ENCODE peak calls at places on chromosomes 11 and 22, in eight cellular contexts. J, D, Z, B, A, M, S and R are unnamed samples.

GRCh38 chr11:28366549-28367341 is 258.6 kb downstream of the METTL15 start:
- DNase-seq in M (no peak), D (peak), A (no peak), J (no peak), B (no peak), S (no peak), Z (peak), R (no peak)

GRCh38 chr22:46063861-46064235 is 86.5 kb upstream of the PPARA start:
- DNase-seq in S (peak), B (peak), M (no peak), A (peak), Z (no peak), D (peak), J (no peak), R (no peak)

GRCh38 chr22:38957046-38957770 is at the start of gene APOBEC3A:
- DNase-seq in A (no peak), S (peak), M (no peak), J (no peak), B (no peak), Z (no peak), D (no peak), R (no peak)

GRCh38 chr11:111302298-111302697 is 4.0 kb downstream of the POU2AF3 start:
- DNase-seq in B (no peak), A (no peak), M (no peak), Z (no peak), J (no peak), S (no peak), D (no peak), R (no peak)

GRCh38 chr11:120853435-120853834 is 170.5 kb upstream of the TBCEL start:
- DNase-seq in J (no peak), B (no peak), S (no peak), A (no peak), Z (no peak), D (no peak), M (no peak), R (no peak)

GRCh38 chr11:103633037-103633788 is 403.2 kb upstream of the DDI1 start:
- DNase-seq in S (no peak), D (peak), Z (no peak), B (no peak), A (no peak), J (peak), M (no peak), R (no peak)

GRCh38 chr22:37413546-37413945 is 13.7 kb downstream of the ELFN2 start:
- DNase-seq in J (no peak), B (no peak), D (no peak), S (no peak), Z (no peak), M (no peak), A (no peak), R (no peak)

GRCh38 chr11:125772834-125773505 is 5.7 kb downstream of the PATE2 start:
- DNase-seq in Z (peak), M (no peak), D (peak), B (no peak), A (no peak), S (no peak), J (no peak), R (no peak)

GRCh38 chr22:48555606-48556005 is 1272.1 kb downstream of the BRD1 start:
- DNase-seq in D (no peak), B (no peak), S (no peak), J (no peak), Z (no peak), M (no peak), A (no peak), R (no peak)

GRCh38 chr22:39253427-39254070 is 8.8 kb upstream of the PDGFB start:
- DNase-seq in D (peak), S (peak), J (peak), A (peak), M (peak), B (peak), Z (peak), R (peak)

GRCh38 chr22:41240377-41241132 is at the start of gene CHADL:
- DNase-seq in J (no peak), D (no peak), M (peak), B (no peak), A (peak), Z (no peak), S (no peak), R (no peak)

GRCh38 chr11:110349109-110349996 is 52.9 kb upstream of the RDX start:
- DNase-seq in S (no peak), B (no peak), M (no peak), J (no peak), A (no peak), D (no peak), Z (no peak), R (no peak)

GRCh38 chr22:35552186-35552842 is 11.7 kb downstream of the RASD2 start:
- DNase-seq in Z (peak), B (no peak), S (no peak), D (peak), J (no peak), A (peak), M (peak), R (no peak)

GRCh38 chr22:38203855-38204497 is 2.2 kb downstream of the MAFF start:
- DNase-seq in B (no peak), A (no peak), D (peak), S (no peak), M (no peak), J (peak), Z (peak), R (no peak)

GRCh38 chr11:8799273-8799672 is 111.7 kb upstream of the AKIP1 start:
- DNase-seq in J (no peak), S (no peak), A (no peak), M (no peak), D (no peak), B (no peak), Z (no peak), R (no peak)

GRCh38 chr22:19525116-19525660 is 978 bp upstream of the CLDN5 start:
- DNase-seq in M (no peak), Z (no peak), S (no peak), J (no peak), B (no peak), A (no peak), D (no peak), R (no peak)

GRCh38 chr11:17598700-17599459 is 51.8 kb downstream of the OTOG start:
- DNase-seq in Z (peak), M (peak), A (peak), J (peak), B (peak), D (peak), S (peak), R (no peak)

GRCh38 chr11:7548659-7549283 is 35.0 kb downstream of the PPFIBP2 start:
- DNase-seq in A (peak), J (no peak), M (peak), S (no peak), B (peak), D (no peak), Z (no peak), R (no peak)

GRCh38 chr11:93895106-93895862 is 44.9 kb upstream of the VSTM5 start:
- DNase-seq in A (peak), Z (no peak), S (no peak), J (peak), D (peak), M (peak), B (peak), R (no peak)

GRCh38 chr11:119481667-119482400 is 58.9 kb upstream of the THY1 start:
- DNase-seq in J (no peak), D (no peak), A (no peak), M (peak), S (peak), Z (no peak), B (no peak), R (no peak)

GRCh38 chr11:88178211-88178610 is 3.0 kb upstream of the RAB38 start:
- DNase-seq in D (peak), Z (peak), S (no peak), A (no peak), M (no peak), J (no peak), B (no peak), R (no peak)

GRCh38 chr11:2209900-2210321 is 38.3 kb upstream of the TH start:
- DNase-seq in Z (no peak), J (no peak), M (no peak), D (no peak), S (peak), A (no peak), B (no peak), R (no peak)

GRCh38 chr11:77395460-77396175 is 78.3 kb downstream of the PAK1 start:
- DNase-seq in M (no peak), Z (no peak), B (no peak), J (no peak), D (no peak), A (no peak), S (no peak), R (no peak)

GRCh38 chr11:73143126-73143838 is 1.2 kb upstream of the FCHSD2 start:
- DNase-seq in J (no peak), B (peak), Z (no peak), M (no peak), D (no peak), S (no peak), A (no peak), R (no peak)

GRCh38 chr22:17954860-17955587 is 69.3 kb downstream of the MICAL3 start:
- DNase-seq in J (no peak), D (no peak), B (no peak), M (no peak), Z (no peak), S (peak), A (no peak), R (no peak)

GRCh38 chr22:33923660-33924246 is 3.5 kb upstream of the LARGE1 start:
- DNase-seq in S (peak), M (peak), Z (no peak), A (peak), B (peak), J (peak), D (peak), R (peak)

GRCh38 chr11:104853276-104853675 is 45.0 kb downstream of the CASP12 start:
- DNase-seq in S (no peak), J (no peak), M (peak), D (no peak), B (no peak), Z (no peak), A (no peak), R (no peak)

GRCh38 chr22:22877523-22878210 is 9.9 kb upstream of the IGLL5 start:
- DNase-seq in S (no peak), M (peak), Z (peak), J (peak), A (peak), B (peak), D (peak), R (no peak)

GRCh38 chr11:61754534-61755482 is 2.4 kb downstream of the MYRF start:
- DNase-seq in J (no peak), M (no peak), S (no peak), B (no peak), Z (no peak), A (peak), D (no peak), R (no peak)

GRCh38 chr11:130389315-130389935 is 39.0 kb downstream of the ADAMTS8 start:
- DNase-seq in J (no peak), B (no peak), D (no peak), S (no peak), M (no peak), A (no peak), Z (no peak), R (no peak)

GRCh38 chr22:31491218-31491962 is 1.7 kb upstream of the EIF4ENIF1 start:
- DNase-seq in D (no peak), S (no peak), M (no peak), A (peak), J (no peak), B (no peak), Z (no peak), R (no peak)
- H3K4me3 ChIP-seq in D (no peak), S (no peak), M (peak), A (peak), J (peak), B (no peak), Z (peak), R (peak)

GRCh38 chr11:68273056-68273738 is 1.4 kb upstream of the C11orf24 start:
- DNase-seq in J (no peak), M (no peak), Z (no peak), D (no peak), B (no peak), S (no peak), A (no peak), R (no peak)
- H3K4me3 ChIP-seq in J (no peak), M (no peak), Z (no peak), D (no peak), B (no peak), S (no peak), A (peak), R (no peak)

GRCh38 chr11:22190827-22191463 is 1.9 kb upstream of the ANO5 start:
- DNase-seq in M (no peak), B (no peak), D (no peak), J (no peak), Z (no peak), A (no peak), S (no peak), R (no peak)

GRCh38 chr11:22192642-22193347 is at the start of gene ANO5:
- DNase-seq in A (peak), J (no peak), S (peak), Z (no peak), B (peak), M (peak), D (no peak), R (peak)

GRCh38 chr11:22192289-22192641 is 620 bp upstream of the ANO5 start:
- DNase-seq in D (no peak), B (peak), J (no peak), S (no peak), Z (no peak), A (peak), M (peak), R (no peak)

GRCh38 chr11:22194907-22195306 is 2.0 kb downstream of the ANO5 start:
- DNase-seq in D (no peak), Z (no peak), B (no peak), A (no peak), M (no peak), S (no peak), J (no peak), R (no peak)

GRCh38 chr11:22193348-22194051 is 615 bp downstream of the ANO5 start:
- DNase-seq in A (peak), Z (no peak), M (peak), B (peak), J (no peak), D (no peak), S (peak), R (no peak)
- H3K4me3 ChIP-seq in A (peak), Z (peak), M (peak), B (peak), J (peak), D (no peak), S (peak), R (peak)

DNA sequence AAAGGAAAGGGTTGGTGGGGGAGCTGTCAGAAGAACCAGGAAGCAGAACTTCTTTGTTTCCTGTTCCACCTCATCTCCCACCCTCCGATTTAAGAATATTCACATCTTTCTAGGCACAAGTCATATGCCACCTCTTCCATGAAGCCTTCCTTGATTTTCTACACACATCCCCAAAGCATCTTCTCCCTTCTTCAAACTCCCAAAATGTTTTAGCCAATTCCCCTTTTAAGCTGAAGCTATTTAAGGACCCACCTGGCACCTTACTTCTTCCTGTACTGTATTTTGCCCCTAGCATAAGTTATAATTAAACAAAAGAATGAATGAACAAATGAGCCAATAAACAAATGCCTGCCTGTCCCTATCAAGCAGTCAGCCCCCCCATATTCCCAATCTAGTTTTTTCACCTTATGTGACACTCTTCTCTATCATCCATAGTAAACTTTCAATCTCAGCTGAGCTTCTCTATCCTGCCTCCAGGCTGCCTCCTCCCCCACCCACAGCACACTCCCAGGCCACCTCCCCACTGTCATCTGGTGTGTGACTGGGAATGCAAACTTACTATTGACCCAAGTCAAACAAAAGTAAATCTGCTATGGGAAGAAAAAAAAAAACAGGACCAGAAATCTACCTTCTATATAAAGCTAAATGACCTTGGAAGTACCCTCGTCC is 3.9 kb downstream of the TNKS1BP1 start:
- DNase-seq in A (no peak), B (peak), J (no peak), S (no peak), Z (no peak), M (no peak), D (no peak), R (no peak)
- H3K4me3 ChIP-seq in A (no peak), B (no peak), J (peak), S (peak), Z (peak), M (no peak), D (peak), R (peak)

GRCh38 chr11:55806248-55806647 is 4.9 kb upstream of the OR5L1 start:
- DNase-seq in Z (no peak), B (no peak), A (no peak), J (no peak), M (no peak), D (no peak), S (no peak), R (no peak)
- H3K4me3 ChIP-seq in Z (no peak), B (no peak), A (no peak), J (no peak), M (no peak), D (no peak), S (no peak), R (no peak)

GRCh38 chr11:10898763-10899541 is 41.1 kb upstream of the ZBED5 start:
- DNase-seq in A (no peak), B (no peak), D (no peak), Z (no peak), J (peak), S (no peak), M (no peak), R (no peak)

GRCh38 chr11:10899542-10899830 is 41.6 kb upstream of the ZBED5 start:
- DNase-seq in J (no peak), Z (no peak), D (no peak), A (no peak), S (peak), M (peak), B (no peak), R (peak)

GRCh38 chr11:10896493-10896892 is 38.6 kb upstream of the ZBED5 start:
- DNase-seq in S (no peak), D (no peak), J (no peak), B (no peak), A (no peak), M (no peak), Z (no peak), R (no peak)

GRCh38 chr11:10897150-10897549 is 39.3 kb upstream of the ZBED5 start:
- DNase-seq in A (no peak), D (no peak), B (no peak), S (no peak), Z (no peak), J (no peak), M (no peak), R (no peak)

DNA sequence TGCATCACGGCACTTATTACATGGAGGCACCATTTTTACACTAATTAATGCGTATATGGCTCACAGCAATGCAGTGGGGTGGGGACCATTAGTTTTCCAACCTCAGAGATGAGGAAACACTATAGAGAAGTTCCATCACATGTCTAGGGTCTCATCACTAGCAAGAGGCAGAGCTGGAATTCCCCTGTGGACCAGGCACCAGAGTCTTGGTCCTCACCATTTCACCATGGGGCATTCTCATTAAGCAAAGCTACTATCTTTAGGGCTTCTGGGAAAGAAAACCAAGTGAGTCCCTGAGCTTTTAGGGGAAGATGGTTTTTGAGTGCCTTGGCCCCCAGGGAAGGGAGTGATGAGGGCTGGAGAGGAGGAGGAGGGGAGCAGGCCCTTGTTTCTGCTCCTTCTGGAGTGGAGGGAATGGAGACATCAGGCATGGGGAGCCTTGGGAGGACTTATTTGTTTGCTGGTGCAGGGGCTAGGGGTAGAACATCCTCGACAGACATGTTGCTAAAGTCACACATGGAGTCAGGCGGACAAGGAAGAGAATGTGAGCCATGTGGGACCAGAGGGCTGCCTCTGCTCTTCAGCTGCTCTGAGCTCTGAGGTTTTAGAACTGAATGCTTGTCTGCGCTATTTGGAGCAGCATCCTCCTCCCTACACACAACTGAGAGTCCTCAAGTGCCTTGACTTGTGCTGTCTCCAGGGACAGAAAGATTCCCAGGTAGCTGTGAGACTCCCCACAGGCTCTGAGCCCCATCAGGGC is 40.3 kb upstream of the ZBED5 start:
- DNase-seq in M (no peak), J (no peak), D (no peak), S (no peak), Z (no peak), B (no peak), A (no peak), R (no peak)
- H3K4me3 ChIP-seq in M (no peak), J (no peak), D (peak), S (no peak), Z (no peak), B (no peak), A (no peak), R (no peak)

GRCh38 chr22:31637938-31638618 is 23.9 kb downstream of the PISD start:
- DNase-seq in A (peak), M (no peak), B (no peak), S (no peak), D (peak), J (no peak), Z (no peak), R (no peak)
- H3K4me3 ChIP-seq in A (no peak), M (no peak), B (no peak), S (peak), D (no peak), J (no peak), Z (no peak), R (peak)